ENCODE peak calls at places on chromosomes 3 and 15, in six cellular contexts. Z is HT1080, X is mesothelial cell of epicardium, E is activated gamma-delta T cell treated with Interleukin-2 at 50 U/mL for 16 hours, J is GM04504, H is ureter. L is an unnamed sample.

GRCh38 chr15:89021224-89021623 is 67.0 kb upstream of the ABHD2 start:
- DNase-seq in Z (no peak), X (no peak), E (no peak), J (no peak), H (peak), L (no peak)

GRCh38 chr15:89034305-89034704 is 54.0 kb upstream of the ABHD2 start:
- DNase-seq in Z (no peak), X (no peak), E (no peak), J (no peak), H (no peak), L (no peak)

GRCh38 chr3:169133178-169134161 is 530.0 kb downstream of the MECOM start:
- DNase-seq in Z (no peak), X (no peak), E (no peak), J (no peak), H (no peak), L (no peak)

GRCh38 chr15:89647191-89647851 is 7.9 kb downstream of the KIF7 start:
- DNase-seq in Z (peak), X (peak), E (peak), J (no peak), H (peak), L (no peak)

GRCh38 chr15:51162865-51163762 is 68.4 kb upstream of the TNFAIP8L3 start:
- DNase-seq in Z (peak), X (peak), E (peak), J (peak), H (peak), L (peak)

GRCh38 chr3:160755776-160756304 is at the start of gene PPM1L:
- DNase-seq in Z (no peak), X (peak), E (peak), J (peak), H (peak), L (peak)

GRCh38 chr3:140842984-140843649 is 98.5 kb upstream of the SLC25A36 start:
- DNase-seq in Z (no peak), X (no peak), E (no peak), J (no peak), H (no peak), L (no peak)

GRCh38 chr3:191882289-191882688 is 421.3 kb downstream of the PYDC2 start:
- DNase-seq in Z (peak), X (no peak), E (no peak), J (no peak), H (no peak), L (no peak)

GRCh38 chr3:111303760-111304159 is 232.1 kb downstream of the NECTIN3 start:
- DNase-seq in Z (no peak), X (no peak), E (no peak), J (peak), H (no peak), L (no peak)

GRCh38 chr15:49309889-49310288 is 113.2 kb upstream of the FGF7 start:
- DNase-seq in Z (no peak), X (no peak), E (no peak), J (no peak), H (no peak), L (no peak)

L was measured in HS-27A.